ENCODE peak calls at places on chromosomes 13 and 19, in six cellular contexts. F is A549, V is heart right ventricle, R is psoas muscle, A is OCI-LY7, W is left ventricle myocardium inferior. J is an unnamed sample.

GRCh38 chr19:2315818-2316353 is 7.9 kb upstream of the LINGO3 start:
- DNase-seq in V (peak; percentile 71), A (peak; percentile 37), W (peak; percentile 61), F (no peak), R (peak; percentile 64), J (peak; percentile 80)

GRCh38 chr19:42285546-42285945 is 16.4 kb upstream of the PRR19 start:
- DNase-seq in V (peak; percentile 29), R (no peak), W (no peak), F (peak; percentile 48), A (peak; percentile 54), J (no peak)

GRCh38 chr19:55320844-55321419 is 4.2 kb downstream of the TMEM150B start:
- DNase-seq in F (no peak), V (no peak), W (no peak), A (no peak), R (no peak), J (no peak)

GRCh38 chr13:75294110-75294509 is 187.9 kb downstream of the TBC1D4 start:
- DNase-seq in F (no peak), R (no peak), V (no peak), W (no peak), A (no peak), J (no peak)

GRCh38 chr19:18606281-18607221 is at the start of gene CRLF1:
- DNase-seq in F (no peak), A (no peak), W (no peak), R (no peak), V (no peak), J (no peak)

GRCh38 chr13:41696163-41697003 is 239.0 kb downstream of the RGCC start:
- DNase-seq in W (no peak), R (no peak), V (no peak), A (peak; percentile 14), F (peak; percentile 31), J (peak; percentile 68)

GRCh38 chr13:67118277-67118676 is 111.9 kb downstream of the PCDH9 start:
- DNase-seq in V (no peak), A (no peak), F (no peak), R (no peak), W (no peak), J (no peak)

GRCh38 chr19:28972144-28972543 is 240.8 kb downstream of the UQCRFS1 start:
- DNase-seq in V (no peak), R (no peak), A (no peak), F (no peak), W (no peak), J (no peak)

GRCh38 chr19:19602713-19603320 is 15.7 kb downstream of the PBX4 start:
- DNase-seq in W (no peak), R (no peak), F (no peak), A (no peak), V (no peak), J (no peak)

GRCh38 chr13:112968910-112969691 is at the start of gene MCF2L:
- DNase-seq in W (peak; percentile 46), A (peak; percentile 70), F (peak; percentile 27), V (peak; percentile 36), R (no peak), J (peak; percentile 65)

GRCh38 chr19:44814132-44814470 is 5.2 kb downstream of the BCAM start:
- DNase-seq in R (no peak), W (no peak), A (no peak), V (no peak), F (no peak), J (no peak)

GRCh38 chr19:31595521-31595920 is 246.3 kb upstream of the TSHZ3 start:
- DNase-seq in F (no peak), R (no peak), A (no peak), W (no peak), V (no peak), J (no peak)

GRCh38 chr13:44303681-44304432 is 69.8 kb upstream of the SERP2 start:
- DNase-seq in A (no peak), V (peak; percentile 85), W (peak; percentile 78), R (peak; percentile 69), F (no peak), J (no peak)

GRCh38 chr13:50408068-50408467 is 392.8 kb downstream of the KCNRG start:
- DNase-seq in F (no peak), V (no peak), A (no peak), R (no peak), W (no peak), J (no peak)
- TF ChIP-seq CTCF in F (no peak), V (no peak), A (no peak), R (no peak), W (no peak), J (no peak)

GRCh38 chr13:33645591-33646554 is 172.1 kb upstream of the RFC3 start:
- DNase-seq in A (no peak), W (no peak), R (no peak), V (no peak), F (no peak), J (no peak)
- H3K27ac ChIP-seq in A (no peak overlapping the region), W (peak overlapping the region; percentile 62), R (no peak overlapping the region), V (peak overlapping the region; percentile 70), F (no peak overlapping the region), J (no peak overlapping the region)

DNA sequence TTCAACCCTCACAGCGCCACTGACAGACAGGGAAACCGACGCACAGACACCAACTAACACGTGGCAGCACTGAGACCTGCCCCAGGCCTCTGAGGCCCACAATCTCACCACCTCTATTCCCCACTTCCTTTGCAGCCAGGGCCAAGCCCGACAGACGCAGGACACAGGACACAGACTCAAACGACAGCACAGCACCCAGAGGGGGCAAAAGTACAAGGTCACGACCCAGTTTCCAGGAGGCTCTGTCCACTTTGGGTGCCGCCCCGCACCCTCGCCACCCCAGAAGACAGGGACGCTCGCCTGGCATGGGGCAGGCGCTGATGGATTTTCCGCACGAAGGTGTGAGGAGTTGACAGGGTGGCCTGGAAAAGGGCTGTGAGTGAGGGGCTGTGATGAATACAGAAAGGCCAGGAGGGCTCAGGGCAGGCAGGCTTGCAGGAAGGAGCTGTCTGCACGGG is 48.8 kb downstream of the MLLT1 start:
- DNase-seq in V (no peak), F (no peak), W (no peak), R (no peak), A (no peak), J (no peak)
- H3K4me1 ChIP-seq in V (peaks cover 39% of the 10 kb centered on the region), F (no peaks in the 10 kb centered on the region), W (peaks cover 63% of the 10 kb centered on the region), R (peaks cover 40% of the 10 kb centered on the region), A (no peaks in the 10 kb centered on the region), J (peaks cover 23% of the 10 kb centered on the region)

GRCh38 chr19:16650821-16651220 is 9.1 kb downstream of the SMIM7 start:
- DNase-seq in V (no peak), R (no peak), A (no peak), F (no peak), W (no peak), J (no peak)
- TF ChIP-seq CTCF in V (no peak), R (no peak), A (no peak), F (no peak), W (no peak), J (no peak)

GRCh38 chr19:17445526-17446165 is 2.8 kb downstream of the TMEM221 start:
- DNase-seq in V (no peak), R (no peak), A (no peak), W (no peak), F (no peak), J (no peak)
- H3K27ac ChIP-seq in V (no peak overlapping the region), R (no peak overlapping the region), A (no peak overlapping the region), W (no peak overlapping the region), F (no peak overlapping the region), J (no peak overlapping the region)

GRCh38 chr13:99018418-99019180 is 40.7 kb upstream of the DOCK9 start:
- DNase-seq in V (no peak), A (no peak), F (no peak), R (no peak), W (no peak), J (peak; percentile 48)

GRCh38 chr13:99028890-99029289 is 51.0 kb upstream of the DOCK9 start:
- DNase-seq in F (no peak), A (peak; percentile 45), W (no peak), V (no peak), R (no peak), J (no peak)

GRCh38 chr13:99027661-99028425 is 50.0 kb upstream of the DOCK9 start:
- DNase-seq in W (no peak), R (no peak), A (no peak), F (no peak), V (no peak), J (no peak)

GRCh38 chr13:99027260-99027659 is 49.4 kb upstream of the DOCK9 start:
- DNase-seq in V (no peak), R (no peak), W (no peak), A (no peak), F (no peak), J (no peak)

DNA sequence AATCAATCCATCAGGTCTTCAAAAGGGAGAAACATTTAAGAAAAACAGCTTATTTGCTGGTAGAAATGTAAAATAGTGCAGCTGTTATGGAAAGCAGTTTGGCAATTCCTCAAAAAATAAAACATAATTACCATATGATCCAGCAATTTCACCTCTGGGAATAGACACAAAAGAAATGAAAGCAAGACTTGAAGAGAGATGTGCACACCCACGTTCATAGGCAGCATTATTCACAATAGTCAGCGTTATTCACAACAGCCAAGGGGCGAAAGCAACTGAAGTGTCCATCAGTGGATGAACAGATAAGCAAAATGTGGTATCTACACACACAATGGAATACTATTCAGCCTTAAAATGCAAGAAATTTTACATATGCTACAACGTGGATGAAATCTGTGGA is 45.1 kb upstream of the DOCK9 start:
- DNase-seq in A (no peak), W (no peak), F (no peak), V (no peak), R (no peak), J (peak; percentile 11)
- H3K4me1 ChIP-seq in A (no peaks in the 10 kb centered on the region), W (peaks cover 22% of the 10 kb centered on the region), F (peaks cover 22% of the 10 kb centered on the region), V (no peaks in the 10 kb centered on the region), R (no peaks in the 10 kb centered on the region), J (no peaks in the 10 kb centered on the region)

DNA sequence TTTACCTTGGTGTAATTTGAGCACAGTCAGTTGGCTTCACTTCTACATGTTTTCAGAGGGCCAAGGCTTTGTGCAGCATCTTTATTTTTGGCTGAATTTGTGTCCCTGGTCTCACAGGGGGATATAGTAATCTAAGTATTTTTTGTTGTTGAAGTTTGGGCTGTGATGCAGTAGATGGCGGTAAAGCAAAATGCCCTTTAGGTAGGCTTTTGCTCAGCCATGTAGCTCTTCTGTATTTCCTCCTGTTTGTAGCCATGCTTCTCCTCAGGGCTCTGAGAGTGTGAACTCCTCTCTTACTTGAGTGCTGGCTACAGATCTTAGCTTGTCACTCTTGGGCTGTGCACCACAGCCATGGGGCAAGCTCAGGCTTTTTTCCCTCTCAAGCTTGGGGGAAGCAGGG is 328.6 kb downstream of the SLITRK5 start:
- DNase-seq in A (peak; percentile 3), R (no peak), F (no peak), V (no peak), W (no peak), J (no peak)
- TF ChIP-seq CTCF in A (peak; percentile 30), R (no peak), F (no peak), V (no peak), W (no peak), J (no peak)

DNA sequence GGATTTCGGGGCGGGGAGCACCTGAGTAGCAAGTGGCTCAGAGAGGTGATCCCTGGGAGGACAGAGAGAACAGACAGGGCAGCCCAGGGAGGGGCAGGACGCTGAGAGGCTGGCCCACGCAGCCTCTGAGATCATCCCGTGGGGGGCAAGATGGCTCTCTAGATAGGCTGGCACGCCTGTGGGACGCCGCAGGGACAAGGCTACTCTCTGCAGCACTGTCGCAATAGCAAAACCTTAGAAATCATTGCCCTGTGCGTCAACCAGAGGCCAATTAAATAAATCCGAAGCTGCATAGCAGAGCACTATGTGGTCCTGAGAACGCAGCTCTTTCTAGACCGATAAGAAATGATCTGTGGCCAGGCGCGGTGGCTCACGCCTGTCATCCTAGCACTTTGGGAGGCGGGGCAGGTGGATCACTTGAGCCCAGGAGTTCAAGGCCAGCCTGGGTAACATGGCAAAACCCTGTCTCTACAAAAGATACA is 5.1 kb downstream of the PEX11G start:
- DNase-seq in F (no peak), R (no peak), A (no peak), V (no peak), W (no peak), J (peak; percentile 50)
- H3K27ac ChIP-seq in F (no peak overlapping the region), R (no peak overlapping the region), A (no peak overlapping the region), V (no peak overlapping the region), W (no peak overlapping the region), J (no peak overlapping the region)